ENCODE peak calls at places on chromosomes 4 and X, in six cellular contexts. One of them, this sample, is unnamed.

GRCh38 chrX:22073928-22074327 is 41.8 kb downstream of the PHEX start:
- DNase-seq in NCI-H2107: no peak
- DNase-seq in frontal cortex: no peak
- DNase-seq in H54: no peak
- DNase-seq in epithelial cell of proximal tubule: no peak
- DNase-seq in WTC11: no peak
- DNase-seq in this sample: no peak

GRCh38 chr4:133891001-133891400 is 310.6 kb downstream of the PABPC4L start:
- DNase-seq in NCI-H2107: no peak
- DNase-seq in frontal cortex: no peak
- DNase-seq in H54: no peak
- DNase-seq in epithelial cell of proximal tubule: no peak
- DNase-seq in WTC11: no peak
- DNase-seq in this sample: no peak

GRCh38 chr4:139763668-139764067 is 98.0 kb downstream of the MGST2 start:
- DNase-seq in NCI-H2107: no peak
- DNase-seq in frontal cortex: peak
- DNase-seq in H54: no peak
- DNase-seq in epithelial cell of proximal tubule: no peak
- DNase-seq in WTC11: no peak
- DNase-seq in this sample: no peak

GRCh38 chr4:113181289-113182007 is 132.0 kb downstream of the ANK2 start:
- DNase-seq in NCI-H2107: no peak
- DNase-seq in frontal cortex: no peak
- DNase-seq in H54: no peak
- DNase-seq in epithelial cell of proximal tubule: no peak
- DNase-seq in WTC11: no peak
- DNase-seq in this sample: no peak

GRCh38 chrX:12771445-12772069 is 19.7 kb upstream of the PRPS2 start:
- DNase-seq in NCI-H2107: no peak
- DNase-seq in frontal cortex: no peak
- DNase-seq in H54: no peak
- DNase-seq in epithelial cell of proximal tubule: no peak
- DNase-seq in WTC11: peak
- DNase-seq in this sample: peak

GRCh38 chr4:172142331-172142738 is 329.1 kb downstream of the GALNTL6 start:
- DNase-seq in NCI-H2107: no peak
- DNase-seq in frontal cortex: no peak
- DNase-seq in H54: no peak
- DNase-seq in epithelial cell of proximal tubule: peak
- DNase-seq in WTC11: no peak
- DNase-seq in this sample: no peak

GRCh38 chr4:98584265-98584664 is 74.1 kb downstream of the TSPAN5 start:
- DNase-seq in NCI-H2107: no peak
- DNase-seq in frontal cortex: no peak
- DNase-seq in H54: no peak
- DNase-seq in epithelial cell of proximal tubule: no peak
- DNase-seq in WTC11: no peak
- DNase-seq in this sample: no peak

GRCh38 chr4:14000091-14000814 is 372.7 kb upstream of the BOD1L1 start:
- DNase-seq in NCI-H2107: no peak
- DNase-seq in frontal cortex: no peak
- DNase-seq in H54: no peak
- DNase-seq in epithelial cell of proximal tubule: no peak
- DNase-seq in WTC11: no peak
- DNase-seq in this sample: no peak

GRCh38 chr4:112031712-112032328 is 113.4 kb upstream of the FAM241A start:
- DNase-seq in NCI-H2107: no peak
- DNase-seq in frontal cortex: peak
- DNase-seq in H54: no peak
- DNase-seq in epithelial cell of proximal tubule: peak
- DNase-seq in WTC11: no peak
- DNase-seq in this sample: no peak

GRCh38 chr4:3688018-3688998 is 77.9 kb upstream of the ADRA2C start:
- DNase-seq in NCI-H2107: no peak
- DNase-seq in frontal cortex: no peak
- DNase-seq in H54: no peak
- DNase-seq in epithelial cell of proximal tubule: no peak
- DNase-seq in WTC11: peak
- DNase-seq in this sample: peak

GRCh38 chr4:74267998-74268606 is 40.2 kb upstream of the EPGN start:
- DNase-seq in NCI-H2107: no peak
- DNase-seq in frontal cortex: no peak
- DNase-seq in H54: peak
- DNase-seq in epithelial cell of proximal tubule: peak
- DNase-seq in WTC11: no peak
- DNase-seq in this sample: no peak

GRCh38 chr4:138222041-138222440 is 20.1 kb downstream of the SLC7A11 start:
- DNase-seq in NCI-H2107: no peak
- DNase-seq in frontal cortex: no peak
- DNase-seq in H54: no peak
- DNase-seq in epithelial cell of proximal tubule: no peak
- DNase-seq in WTC11: no peak
- DNase-seq in this sample: no peak

GRCh38 chr4:156830356-156830755 is 141.2 kb downstream of the PDGFC start:
- DNase-seq in NCI-H2107: no peak
- DNase-seq in frontal cortex: no peak
- DNase-seq in H54: peak
- DNase-seq in epithelial cell of proximal tubule: no peak
- DNase-seq in WTC11: no peak
- DNase-seq in this sample: no peak

GRCh38 chrX:153370293-153371055 is 30.7 kb downstream of the PNMA6E start:
- DNase-seq in NCI-H2107: no peak
- DNase-seq in frontal cortex: no peak
- DNase-seq in H54: no peak
- DNase-seq in epithelial cell of proximal tubule: no peak
- DNase-seq in WTC11: no peak
- DNase-seq in this sample: no peak

GRCh38 chrX:153688534-153688899 is 791 bp downstream of the SLC6A8 start:
- DNase-seq in NCI-H2107: no peak
- DNase-seq in frontal cortex: no peak
- DNase-seq in H54: no peak
- DNase-seq in epithelial cell of proximal tubule: no peak
- DNase-seq in WTC11: no peak
- DNase-seq in this sample: no peak

GRCh38 chrX:65644621-65645287 is 22.7 kb upstream of the MSN start:
- DNase-seq in NCI-H2107: no peak
- DNase-seq in frontal cortex: peak
- DNase-seq in H54: peak
- DNase-seq in epithelial cell of proximal tubule: peak
- DNase-seq in WTC11: no peak
- DNase-seq in this sample: peak

GRCh38 chr4:84753318-84753972 is 170.5 kb downstream of the CDS1 start:
- DNase-seq in NCI-H2107: no peak
- DNase-seq in frontal cortex: no peak
- DNase-seq in H54: no peak
- DNase-seq in epithelial cell of proximal tubule: no peak
- DNase-seq in WTC11: no peak
- DNase-seq in this sample: no peak

GRCh38 chrX:9562851-9563250 is 98.0 kb downstream of the TBL1X start:
- DNase-seq in NCI-H2107: no peak
- DNase-seq in frontal cortex: no peak
- DNase-seq in H54: peak
- DNase-seq in epithelial cell of proximal tubule: peak
- DNase-seq in WTC11: no peak
- DNase-seq in this sample: no peak

GRCh38 chr4:7226464-7226863 is 34.1 kb downstream of the SORCS2 start:
- DNase-seq in NCI-H2107: no peak
- DNase-seq in frontal cortex: no peak
- DNase-seq in H54: no peak
- DNase-seq in epithelial cell of proximal tubule: no peak
- DNase-seq in WTC11: no peak
- DNase-seq in this sample: no peak

GRCh38 chrX:154734101-154734781 is 16.6 kb downstream of the GAB3 start:
- DNase-seq in NCI-H2107: no peak
- DNase-seq in frontal cortex: no peak
- DNase-seq in H54: no peak
- DNase-seq in epithelial cell of proximal tubule: no peak
- DNase-seq in WTC11: no peak
- DNase-seq in this sample: peak

GRCh38 chrX:134692990-134693389 is 34.7 kb upstream of the PLAC1 start:
- DNase-seq in NCI-H2107: no peak
- DNase-seq in frontal cortex: no peak
- DNase-seq in H54: peak
- DNase-seq in epithelial cell of proximal tubule: no peak
- DNase-seq in WTC11: no peak
- DNase-seq in this sample: no peak

GRCh38 chr4:119865789-119866188 is 200.9 kb downstream of the MAD2L1 start:
- DNase-seq in NCI-H2107: no peak
- DNase-seq in frontal cortex: no peak
- DNase-seq in H54: no peak
- DNase-seq in epithelial cell of proximal tubule: no peak
- DNase-seq in WTC11: no peak
- DNase-seq in this sample: no peak

GRCh38 chr4:15654556-15655222 is 468 bp downstream of the FBXL5 start:
- DNase-seq in NCI-H2107: no peak
- DNase-seq in frontal cortex: no peak
- DNase-seq in H54: peak
- DNase-seq in epithelial cell of proximal tubule: no peak
- DNase-seq in WTC11: peak
- DNase-seq in this sample: peak

GRCh38 chrX:7334253-7334935 is 186.4 kb upstream of the PUDP start:
- DNase-seq in NCI-H2107: no peak
- DNase-seq in frontal cortex: no peak
- DNase-seq in H54: peak
- DNase-seq in epithelial cell of proximal tubule: no peak
- DNase-seq in WTC11: no peak
- DNase-seq in this sample: no peak

GRCh38 chrX:10833299-10834169 is 213.1 kb upstream of the MID1 start:
- DNase-seq in NCI-H2107: peak
- DNase-seq in frontal cortex: no peak
- DNase-seq in H54: no peak
- DNase-seq in epithelial cell of proximal tubule: no peak
- DNase-seq in WTC11: peak
- DNase-seq in this sample: peak

GRCh38 chrX:68842781-68843581 is 14.2 kb downstream of the EFNB1 start:
- DNase-seq in NCI-H2107: no peak
- DNase-seq in frontal cortex: no peak
- DNase-seq in H54: no peak
- DNase-seq in epithelial cell of proximal tubule: no peak
- DNase-seq in WTC11: no peak
- DNase-seq in this sample: peak

GRCh38 chr4:32349026-32349425 is 1628.9 kb downstream of the PCDH7 start:
- DNase-seq in NCI-H2107: no peak
- DNase-seq in frontal cortex: no peak
- DNase-seq in H54: no peak
- DNase-seq in epithelial cell of proximal tubule: no peak
- DNase-seq in WTC11: no peak
- DNase-seq in this sample: no peak

This sample was measured in upper lobe of right lung.